ENCODE peak calls at places on chromosomes 4 and X, in nine cellular contexts. G is AG10803, M is DND-41, C is fibroblast of pulmonary artery, E is mucosa of descending colon, W is endodermal cell, S is astrocyte, P is cardiac fibroblast, I is tibial nerve. F is an unnamed sample.

GRCh38 chrX:47483310-47484268 is 567 bp upstream of the ZNF41 start:
- DNase-seq in G (peak), M (no peak), C (peak), E (peak), W (peak), S (peak), P (peak), I (peak), F (peak)

GRCh38 chr4:13306356-13306755 is 177.8 kb downstream of the RAB28 start:
- DNase-seq in G (peak), M (no peak), C (no peak), E (no peak), W (no peak), S (no peak), P (no peak), I (no peak), F (no peak)

GRCh38 chrX:24133280-24133679 is 16.2 kb upstream of the ZFX start:
- DNase-seq in G (no peak), M (no peak), C (no peak), E (no peak), W (no peak), S (no peak), P (no peak), I (no peak), F (peak)

GRCh38 chr4:163603246-163603645 is 108.8 kb downstream of the TMA16 start:
- DNase-seq in G (no peak), M (no peak), C (no peak), E (no peak), W (no peak), S (peak), P (no peak), I (no peak), F (no peak)

GRCh38 chr4:137310593-137311490 is 221.5 kb downstream of the PCDH18 start:
- DNase-seq in G (peak), M (no peak), C (peak), E (no peak), W (no peak), S (peak), P (peak), I (no peak), F (peak)

GRCh38 chr4:650951-651883 is 22.9 kb downstream of the ATP5ME start:
- DNase-seq in G (no peak), M (no peak), C (no peak), E (peak), W (peak), S (no peak), P (no peak), I (no peak), F (no peak)

GRCh38 chr4:71184195-71184781 is 154.5 kb upstream of the SLC4A4 start:
- DNase-seq in G (peak), M (peak), C (peak), E (no peak), W (peak), S (peak), P (peak), I (peak), F (peak)

GRCh38 chrX:18899796-18900380 is 84.0 kb downstream of the PHKA2 start:
- DNase-seq in G (no peak), M (no peak), C (peak), E (no peak), W (peak), S (no peak), P (peak), I (no peak), F (peak)

GRCh38 chr4:7909966-7910720 is 29.5 kb downstream of the AFAP1 start:
- DNase-seq in G (peak), M (no peak), C (peak), E (no peak), W (no peak), S (no peak), P (peak), I (no peak), F (peak)

GRCh38 chr4:38842998-38843397 is 13.6 kb downstream of the TLR6 start:
- DNase-seq in G (no peak), M (no peak), C (no peak), E (no peak), W (no peak), S (no peak), P (no peak), I (no peak), F (no peak)

GRCh38 chr4:34108456-34108855 is 2135.9 kb downstream of the ARAP2 start:
- DNase-seq in G (peak), M (no peak), C (peak), E (no peak), W (no peak), S (peak), P (peak), I (no peak), F (peak)

GRCh38 chrX:24377911-24378468 is 17.6 kb downstream of the SUPT20HL1 start:
- DNase-seq in G (no peak), M (no peak), C (no peak), E (no peak), W (no peak), S (no peak), P (no peak), I (no peak), F (no peak)

GRCh38 chrX:40440841-40441240 is 139.9 kb upstream of the ATP6AP2 start:
- DNase-seq in G (peak), M (no peak), C (no peak), E (no peak), W (no peak), S (no peak), P (no peak), I (no peak), F (no peak)

GRCh38 chr4:56051049-56051709 is 102.4 kb downstream of the CEP135 start:
- DNase-seq in G (no peak), M (no peak), C (no peak), E (no peak), W (no peak), S (no peak), P (no peak), I (no peak), F (no peak)

GRCh38 chr4:115154826-115155225 is 41.4 kb upstream of the NDST4 start:
- DNase-seq in G (peak), M (no peak), C (no peak), E (no peak), W (no peak), S (no peak), P (peak), I (no peak), F (peak)
- TF ChIP-seq CTCF in G (peak), M (peak), C (no peak), E (no peak), W (peak), S (no peak), P (no peak), I (no peak), F (peak)

DNA sequence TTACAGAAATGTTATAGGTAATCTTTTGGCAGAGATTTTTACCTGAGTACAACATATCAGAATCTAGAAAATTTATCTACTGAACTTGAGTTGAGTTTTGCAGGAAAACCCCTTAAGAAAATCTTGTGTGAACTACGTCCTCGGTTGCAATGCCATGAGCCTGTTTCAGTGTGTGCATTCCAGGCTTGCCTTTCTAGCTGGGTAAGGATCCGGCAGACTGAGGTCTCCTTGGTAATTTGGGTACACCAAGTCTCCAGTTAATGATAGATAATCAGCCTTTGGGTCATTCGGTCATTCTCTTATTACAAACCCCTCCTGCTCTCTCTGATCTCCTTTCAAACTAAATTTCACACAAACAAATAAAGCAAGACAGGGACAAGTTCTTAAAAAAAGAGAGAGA is 5.9 kb upstream of the HAND2 start:
- DNase-seq in G (no peak), M (no peak), C (no peak), E (no peak), W (no peak), S (no peak), P (no peak), I (no peak), F (no peak)
- H3K4me3 ChIP-seq in G (no peak), M (no peak), C (no peak), E (no peak), W (no peak), S (no peak), P (no peak), I (no peak), F (no peak)

GRCh38 chr4:119087121-119087520 is 48.5 kb upstream of the MYOZ2 start:
- DNase-seq in G (no peak), M (no peak), C (peak), E (no peak), W (no peak), S (no peak), P (peak), I (no peak), F (peak)
- TF ChIP-seq CTCF in G (peak), M (no peak), C (peak), E (no peak), W (no peak), S (peak), P (peak), I (peak), F (peak)

GRCh38 chr4:138910201-138910913 is 105.2 kb upstream of the NOCT start:
- DNase-seq in G (no peak), M (no peak), C (peak), E (no peak), W (no peak), S (peak), P (peak), I (no peak), F (no peak)
- H3K4me3 ChIP-seq in G (no peak), M (no peak), C (no peak), E (no peak), W (peak), S (no peak), P (no peak), I (no peak), F (no peak)

DNA sequence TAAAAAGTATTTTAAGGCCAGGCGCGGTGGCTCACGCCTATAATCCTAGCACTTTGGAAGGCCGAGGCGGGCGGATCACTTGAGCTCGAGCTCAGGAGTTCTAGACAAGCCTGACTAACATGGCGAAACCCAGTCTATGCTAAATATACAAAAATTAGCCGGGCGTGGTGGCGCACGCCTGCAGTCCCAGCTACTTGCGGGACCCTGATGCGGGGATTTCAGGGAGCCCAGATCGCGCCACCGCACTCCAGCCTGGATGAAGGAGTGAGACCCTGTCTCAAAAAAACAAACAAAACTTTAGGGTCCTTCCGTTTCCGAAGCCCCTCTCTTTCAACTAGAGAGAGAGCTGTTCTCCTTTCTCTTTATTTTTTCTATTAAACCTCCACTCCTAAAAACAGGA is 1.2 kb downstream of the SLC25A31 start:
- DNase-seq in G (no peak), M (no peak), C (no peak), E (no peak), W (no peak), S (no peak), P (no peak), I (no peak), F (no peak)
- TF ChIP-seq CTCF in G (no peak), M (no peak), C (no peak), E (no peak), W (no peak), S (no peak), P (no peak), I (no peak), F (no peak)

DNA sequence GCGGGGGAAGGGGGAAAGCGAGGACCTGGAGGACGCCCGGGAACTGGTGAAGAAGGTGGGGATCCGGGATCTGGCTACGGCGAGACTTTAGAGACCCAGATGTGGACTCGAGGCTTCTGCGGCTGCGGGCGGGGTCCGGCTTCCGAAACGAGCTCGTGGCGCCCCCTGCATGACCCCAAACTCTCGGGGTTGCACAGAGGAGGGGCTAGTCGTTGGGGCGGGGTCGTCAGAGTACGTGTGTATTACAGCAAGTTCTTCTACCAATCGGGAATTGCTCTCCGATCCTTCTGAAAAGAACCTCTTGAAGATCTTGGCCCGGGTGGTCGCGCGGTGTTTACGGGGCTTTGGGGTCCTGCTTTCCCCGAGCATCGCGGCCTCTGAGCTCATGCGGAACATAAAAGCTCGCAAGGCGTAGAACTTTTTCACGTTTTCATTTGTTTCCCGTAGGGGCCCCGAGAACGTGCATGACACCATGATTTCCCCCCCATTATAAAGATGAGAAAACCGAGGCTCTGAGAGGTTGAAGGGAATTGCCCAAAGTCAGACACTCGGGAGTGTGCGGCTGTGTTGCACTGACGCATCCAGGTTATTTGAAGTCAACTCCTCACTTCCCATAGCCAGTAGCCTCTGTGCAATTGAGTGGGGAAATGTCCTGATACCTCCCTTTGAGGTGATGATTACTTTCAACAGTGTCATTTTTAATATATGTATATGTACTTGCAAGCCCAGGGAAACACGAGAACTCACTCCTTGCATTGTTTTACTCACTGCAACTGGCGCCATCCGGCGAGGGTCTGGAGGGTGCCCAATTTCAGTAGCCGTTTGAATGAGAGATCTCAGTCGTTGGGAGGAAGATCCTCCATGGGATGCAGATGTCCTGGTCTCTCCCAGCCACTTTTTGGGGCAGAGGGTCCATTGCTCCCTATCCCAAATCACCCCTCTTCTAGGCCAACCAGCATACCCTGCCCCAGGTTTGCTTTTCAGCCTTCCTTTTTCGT is at the start of gene BEND4:
- DNase-seq in G (no peak), M (no peak), C (no peak), E (no peak), W (peak), S (no peak), P (no peak), I (no peak), F (no peak)
- H3K4me3 ChIP-seq in G (no peak), M (no peak), C (no peak), E (no peak), W (peak), S (peak), P (peak), I (peak), F (peak)